ENCODE peak calls at places on chromosome 18, in four cellular contexts. I is lower lobe of right lung, Y is A549, A is mammary epithelial cell. Z is an unnamed sample.

GRCh38 chr18:26479686-26480079 is 68.7 kb downstream of the KCTD1 start:
- DNase-seq in Y (no peak), A (no peak), I (no peak), Z (no peak)

GRCh38 chr18:71398530-71398929 is 1109.7 kb downstream of the SOCS6 start:
- DNase-seq in Y (peak; percentile 3), I (no peak), A (no peak), Z (no peak)

GRCh38 chr18:12038661-12039417 is 54.8 kb upstream of the ANKRD62 start:
- DNase-seq in I (peak; percentile 88), A (peak; percentile 61), Y (peak; percentile 84), Z (peak; percentile 30)

GRCh38 chr18:24492445-24492844 is 32.0 kb downstream of the HRH4 start:
- DNase-seq in Y (no peak), A (no peak), I (no peak), Z (no peak)

GRCh38 chr18:68519341-68519740 is 195.6 kb downstream of the TMX3 start:
- DNase-seq in Y (no peak), I (no peak), A (no peak), Z (no peak)

GRCh38 chr18:24270937-24271380 is 126.7 kb downstream of the OSBPL1A start:
- DNase-seq in A (peak; percentile 63), I (no peak), Y (peak; percentile 29), Z (peak; percentile 61)

GRCh38 chr18:55440988-55441387 is 147.0 kb downstream of the TCF4 start:
- DNase-seq in I (no peak), A (no peak), Y (no peak), Z (no peak)

GRCh38 chr18:12883684-12884520 is at the start of gene PTPN2:
- DNase-seq in I (peak; percentile 97), Y (peak; percentile 91), A (peak; percentile 92), Z (peak; percentile 71)

GRCh38 chr18:41060967-41061366 is 894.1 kb upstream of the PIK3C3 start:
- DNase-seq in A (no peak), I (no peak), Y (no peak), Z (no peak)

GRCh38 chr18:23468753-23469459 is 15.8 kb downstream of the RIOK3 start:
- DNase-seq in I (no peak), A (no peak), Y (no peak), Z (no peak)

GRCh38 chr18:44601447-44601846 is 79.2 kb upstream of the SETBP1 start:
- DNase-seq in I (no peak), A (peak; percentile 83), Y (peak; percentile 45), Z (peak; percentile 81)

GRCh38 chr18:44896817-44897216 is 216.1 kb downstream of the SETBP1 start:
- DNase-seq in A (no peak), Y (no peak), I (no peak), Z (no peak)

GRCh38 chr18:6997802-6998201 is 119.8 kb downstream of the LAMA1 start:
- DNase-seq in Y (no peak), I (no peak), A (no peak), Z (no peak)

GRCh38 chr18:10142496-10143160 is 228.8 kb downstream of the VAPA start:
- DNase-seq in A (no peak), I (no peak), Y (peak; percentile 35), Z (no peak)

GRCh38 chr18:13660510-13660909 is 65.8 kb downstream of the FAM210A start:
- DNase-seq in A (no peak), I (no peak), Y (no peak), Z (no peak)

GRCh38 chr18:41128126-41128525 is 826.9 kb upstream of the PIK3C3 start:
- DNase-seq in I (no peak), Y (no peak), A (no peak), Z (no peak)

GRCh38 chr18:51666717-51667320 is 469.3 kb upstream of the MEX3C start:
- DNase-seq in I (no peak), Y (peak; percentile 4), A (no peak), Z (no peak)

GRCh38 chr18:69876490-69876889 is 71.2 kb downstream of the CD226 start:
- DNase-seq in A (no peak), I (no peak), Y (no peak), Z (no peak)

GRCh38 chr18:54939375-54939917 is 19.8 kb downstream of the CCDC68 start:
- DNase-seq in A (no peak), Y (no peak), I (no peak), Z (no peak)

GRCh38 chr18:4586729-4587128 is 131.6 kb upstream of the DLGAP1 start:
- DNase-seq in A (no peak), Y (no peak), I (no peak), Z (no peak)

GRCh38 chr18:9094307-9095226 is 7.9 kb upstream of the NDUFV2 start:
- DNase-seq in Y (peak; percentile 89), A (no peak), I (no peak), Z (peak; percentile 56)

GRCh38 chr18:55665506-55665905 is 77.5 kb upstream of the TCF4 start:
- DNase-seq in Y (no peak), A (no peak), I (no peak), Z (no peak)

GRCh38 chr18:44458777-44459176 is 221.9 kb upstream of the SETBP1 start:
- DNase-seq in A (peak; percentile 91), Y (no peak), I (no peak), Z (peak; percentile 31)

GRCh38 chr18:37673196-37673595 is 107.6 kb upstream of the CELF4 start:
- DNase-seq in Y (no peak), A (no peak), I (no peak), Z (no peak)

GRCh38 chr18:46412831-46413371 is 244.1 kb downstream of the LOXHD1 start:
- DNase-seq in Y (no peak), A (no peak), I (no peak), Z (no peak)

GRCh38 chr18:55161966-55162365 is 202.7 kb upstream of the CCDC68 start:
- DNase-seq in Y (no peak), A (no peak), I (no peak), Z (no peak)

GRCh38 chr18:57445488-57446319 is 10.5 kb downstream of the ONECUT2 start:
- DNase-seq in Y (peak; percentile 53), A (no peak), I (no peak), Z (no peak)

DNA sequence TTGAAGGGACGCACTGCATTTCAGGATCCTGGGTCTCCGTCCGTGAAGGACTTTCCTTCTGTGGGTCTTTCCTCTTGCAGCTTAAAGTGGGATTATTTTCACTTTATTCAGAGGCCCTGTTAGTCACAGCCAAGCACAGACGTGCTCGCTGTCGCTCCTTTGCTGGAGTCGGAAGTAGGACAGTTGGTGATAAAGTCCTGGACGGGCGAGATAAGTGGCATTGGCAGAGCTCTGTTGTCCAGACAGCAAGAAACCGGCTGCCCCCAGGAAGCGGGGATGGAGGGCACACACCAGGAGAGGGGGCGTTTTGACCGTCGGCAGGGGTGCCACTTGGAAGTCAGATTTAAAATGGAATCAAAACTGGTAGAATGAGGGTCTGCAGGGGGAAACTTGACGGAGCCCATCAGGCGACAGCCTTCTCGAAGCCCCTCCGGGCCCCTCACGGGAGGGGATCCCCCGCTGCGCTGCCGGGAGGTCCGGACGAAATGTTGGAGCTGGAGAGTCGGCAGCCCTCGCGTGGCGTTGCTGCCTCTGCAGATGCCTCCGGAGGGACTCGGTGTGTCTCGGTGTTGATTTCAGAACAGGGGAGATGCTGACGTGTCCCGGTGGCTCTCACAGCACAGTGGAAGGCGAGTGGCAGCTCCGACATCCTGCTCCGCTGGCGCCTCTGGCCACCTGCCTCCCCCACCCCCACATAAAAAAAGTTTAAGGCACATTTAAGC is 124.2 kb downstream of the NFATC1 start:
- DNase-seq in A (no peak), I (peak; percentile 32), Y (no peak), Z (no peak)
- H3K4me3 ChIP-seq in A (no peak overlapping the region), I (peak overlapping the region; percentile 6), Y (no peak overlapping the region), Z (no peak overlapping the region)

DNA sequence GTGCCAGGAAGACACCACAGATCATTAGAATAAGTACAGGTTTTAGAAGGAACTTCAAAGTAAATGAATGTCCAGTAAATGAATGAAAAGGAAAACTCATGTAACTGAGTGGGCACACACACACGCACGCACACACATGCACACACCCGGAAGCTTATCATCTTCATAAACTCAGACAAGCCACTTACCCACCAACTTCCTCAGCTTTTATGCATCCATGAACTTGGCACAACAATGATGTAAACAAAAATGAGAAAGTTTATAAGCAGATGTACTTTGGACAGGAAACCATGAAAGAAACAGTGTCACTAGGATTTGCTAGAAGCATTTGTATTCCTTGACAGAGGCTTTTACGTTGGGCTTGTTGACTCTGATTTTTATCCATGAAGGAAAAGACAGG is 23.2 kb downstream of the RNF152 start:
- DNase-seq in A (no peak), I (no peak), Y (no peak), Z (no peak)
- TF ChIP-seq CTCF in A (no peak), I (no peak), Y (no peak), Z (no peak)

DNA sequence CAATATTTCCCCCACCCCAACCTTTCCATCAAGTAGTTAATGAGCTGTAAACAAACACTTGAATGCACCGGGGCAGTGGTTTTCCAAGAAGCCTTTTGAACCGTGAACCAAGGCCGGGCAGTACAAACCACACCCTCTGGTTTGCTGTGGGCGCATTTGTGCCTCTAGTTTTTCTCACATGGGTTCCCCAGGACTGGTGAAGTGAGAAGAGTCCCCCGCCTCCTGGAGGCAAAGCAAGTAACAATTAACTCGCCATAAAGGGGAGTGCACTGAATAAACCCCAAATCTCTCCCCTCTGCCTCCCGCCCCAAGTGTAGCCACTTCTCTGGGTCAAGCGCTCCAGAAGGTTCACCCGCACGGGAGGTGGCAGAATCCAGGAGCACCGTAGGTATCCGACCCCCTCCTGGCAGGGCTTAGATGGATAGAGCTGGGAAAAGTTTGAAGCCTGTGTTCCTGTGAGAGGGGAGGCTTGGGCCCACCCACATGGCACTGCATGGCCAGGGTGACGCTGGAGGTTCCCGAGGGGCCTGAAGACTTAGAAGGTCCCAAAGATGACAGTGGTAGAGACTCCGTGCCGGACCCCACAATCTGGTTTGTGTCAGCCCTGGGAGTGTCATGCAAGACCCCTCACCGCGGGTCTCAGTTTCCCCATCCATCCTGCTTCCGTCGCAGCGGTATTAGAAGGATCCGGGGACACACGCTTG is 182.2 kb downstream of the SMAD2 start:
- DNase-seq in I (no peak), Y (no peak), A (no peak), Z (no peak)
- H3K4me3 ChIP-seq in I (no peak overlapping the region), Y (no peak overlapping the region), A (no peak overlapping the region), Z (no peak overlapping the region)

GRCh38 chr18:49243391-49243790 is 217.1 kb downstream of the DYM start:
- DNase-seq in A (peak; percentile 33), I (no peak), Y (no peak), Z (no peak)

GRCh38 chr18:49241852-49242251 is 218.6 kb downstream of the DYM start:
- DNase-seq in Y (no peak), A (no peak), I (no peak), Z (peak; percentile 26)

GRCh38 chr18:49237031-49237430 is 223.4 kb downstream of the DYM start:
- DNase-seq in A (peak; percentile 27), I (no peak), Y (no peak), Z (no peak)

GRCh38 chr18:49234984-49235383 is 225.5 kb downstream of the DYM start:
- DNase-seq in Y (no peak), I (no peak), A (no peak), Z (no peak)

GRCh38 chr18:49238433-49239042 is 221.9 kb downstream of the DYM start:
- DNase-seq in Y (peak; percentile 34), A (no peak), I (no peak), Z (no peak)
- TF ChIP-seq CTCF in Y (peak; percentile 56), A (peak; percentile 44), I (peak; percentile 38), Z (peak; percentile 39)

GRCh38 chr18:2657788-2658458 is 2.4 kb downstream of the SMCHD1 start:
- DNase-seq in Y (peak; percentile 37), A (peak; percentile 11), I (no peak), Z (peak; percentile 49)
- H3K4me3 ChIP-seq in Y (peak overlapping the region; percentile 92), A (peak overlapping the region; percentile 88), I (peak overlapping the region; percentile 96), Z (peak overlapping the region; percentile 96)

Z was measured in HFF-Myc.